ENCODE peak calls at places on chromosomes 1 and 21, in seven cellular contexts. Z, G, I, A, S, P and L are unnamed samples.

GRCh38 chr1:154913242-154913641 is 23.3 kb downstream of the PMVK start:
- DNase-seq in S (no peak), P (no peak), I (no peak), G (no peak), A (no peak), Z (no peak), L (no peak)

GRCh38 chr21:28704746-28705145 is 287.9 kb downstream of the LTN1 start:
- DNase-seq in Z (peak; percentile 23), S (no peak), A (no peak), G (peak; percentile 33), P (peak; percentile 61), I (no peak), L (no peak)

GRCh38 chr1:8661185-8662110 is 156.0 kb downstream of the RERE start:
- DNase-seq in S (peak; percentile 28), G (no peak), Z (peak; percentile 66), P (peak; percentile 90), I (peak; percentile 45), A (no peak), L (peak; percentile 56)

GRCh38 chr21:41740604-41741252 is 26.1 kb downstream of the RIPK4 start:
- DNase-seq in I (no peak), G (no peak), A (no peak), S (no peak), Z (no peak), P (no peak), L (no peak)

GRCh38 chr1:78081980-78082860 is 36.5 kb downstream of the GIPC2 start:
- DNase-seq in S (no peak), G (no peak), P (no peak), I (no peak), A (no peak), Z (no peak), L (no peak)

GRCh38 chr1:197614916-197615692 is 160.2 kb downstream of the DENND1B start:
- DNase-seq in G (no peak), A (peak; percentile 19), P (peak; percentile 53), I (no peak), S (no peak), Z (no peak), L (no peak)

GRCh38 chr1:234881893-234882771 is 246.5 kb downstream of the TOMM20 start:
- DNase-seq in Z (peak; percentile 1), A (no peak), P (no peak), G (no peak), I (no peak), S (no peak), L (no peak)

GRCh38 chr1:183516725-183517124 is 44.4 kb downstream of the SMG7 start:
- DNase-seq in S (no peak), I (no peak), Z (no peak), P (no peak), A (no peak), G (no peak), L (no peak)

GRCh38 chr1:119715542-119715941 is 3.8 kb downstream of the PHGDH start:
- DNase-seq in A (no peak), I (no peak), G (peak; percentile 49), Z (no peak), S (no peak), P (peak; percentile 34), L (no peak)

GRCh38 chr1:78286686-78287085 is 204.1 kb upstream of the PTGFR start:
- DNase-seq in S (no peak), I (no peak), G (no peak), Z (no peak), A (no peak), P (peak; percentile 78), L (no peak)

GRCh38 chr1:7534061-7534825 is 236.9 kb upstream of the VAMP3 start:
- DNase-seq in Z (no peak), I (no peak), S (no peak), A (no peak), G (no peak), P (no peak), L (no peak)

GRCh38 chr21:38985423-38986378 is 180.0 kb downstream of the ETS2 start:
- DNase-seq in Z (peak; percentile 74), S (no peak), A (peak; percentile 59), P (peak; percentile 98), G (peak; percentile 45), I (peak; percentile 75), L (no peak)

GRCh38 chr1:243343970-243344749 is 88.3 kb downstream of the SDCCAG8 start:
- DNase-seq in S (no peak), A (no peak), P (peak; percentile 62), I (no peak), Z (no peak), G (no peak), L (peak; percentile 25)

GRCh38 chr1:33972676-33973395 is 109.0 kb downstream of the HMGB4 start:
- DNase-seq in S (no peak), Z (no peak), A (no peak), I (no peak), G (peak; percentile 88), P (no peak), L (no peak)

GRCh38 chr1:82893712-82894111 is 1093.0 kb downstream of the ADGRL2 start:
- DNase-seq in A (no peak), G (no peak), Z (no peak), I (no peak), S (no peak), P (no peak), L (no peak)

DNA sequence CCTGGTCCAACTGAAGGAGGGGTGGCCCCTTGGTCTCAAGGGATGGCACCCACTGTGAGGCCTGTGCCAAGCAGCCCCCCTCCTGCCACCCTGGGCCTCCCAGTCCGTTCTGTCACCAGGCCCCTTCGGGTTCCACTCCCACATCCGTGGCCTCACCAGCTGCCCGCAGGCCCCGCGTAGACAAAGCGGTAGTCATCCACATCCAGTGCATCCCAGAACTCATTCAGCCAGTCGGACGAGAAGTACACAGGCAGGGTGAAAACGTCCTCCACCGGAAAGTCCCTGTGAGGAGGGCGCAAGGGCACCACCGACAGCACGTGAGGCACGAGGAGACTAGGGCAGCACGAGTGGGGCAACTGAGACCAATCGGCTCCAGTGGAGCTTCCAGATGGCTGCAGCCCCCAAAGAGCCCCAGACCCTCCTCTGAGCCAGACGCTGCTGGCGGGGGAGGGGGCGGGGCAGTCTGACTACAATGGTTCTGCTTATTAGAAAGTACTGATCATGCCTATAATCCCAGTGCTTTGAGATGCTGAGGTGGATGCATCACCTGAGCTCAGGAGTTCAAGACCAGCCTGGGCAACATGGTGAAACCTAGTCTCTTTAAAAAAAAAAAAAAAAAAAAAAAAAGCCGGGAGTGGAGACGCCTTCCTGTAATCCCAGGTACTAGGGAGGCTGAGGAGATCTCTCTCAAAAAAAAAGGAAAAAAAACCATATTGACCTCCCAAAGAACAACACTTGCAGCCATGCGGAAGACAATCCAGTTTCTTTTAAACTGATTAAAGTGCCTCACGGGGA is 1.2 kb downstream of the JMJD4 start:
- DNase-seq in G (no peak), P (no peak), A (no peak), S (no peak), Z (no peak), I (peak; percentile 39), L (no peak)
- H3K4me3 ChIP-seq in G (peak overlapping the region; percentile 85), P (peak overlapping the region; percentile 92), A (peak overlapping the region; percentile 85), S (peak overlapping the region; percentile 95), Z (peak overlapping the region; percentile 97), I (peak overlapping the region; percentile 93), L (peak overlapping the region; percentile 82)

GRCh38 chr1:95793893-95794292 is 559.9 kb downstream of the RWDD3 start:
- DNase-seq in P (no peak), G (no peak), I (no peak), Z (no peak), A (no peak), S (no peak), L (no peak)
- TF ChIP-seq CTCF in P (no peak), G (no peak), I (no peak), Z (no peak), A (no peak), S (no peak), L (no peak)

GRCh38 chr1:169707917-169708604 is 3.4 kb downstream of the SELL start:
- DNase-seq in I (no peak), S (peak; percentile 50), Z (no peak), G (no peak), P (no peak), A (no peak), L (no peak)
- H3K4me3 ChIP-seq in I (no peak overlapping the region), S (peak overlapping the region; percentile 79), Z (no peak overlapping the region), G (no peak overlapping the region), P (no peak overlapping the region), A (no peak overlapping the region), L (no peak overlapping the region)

DNA sequence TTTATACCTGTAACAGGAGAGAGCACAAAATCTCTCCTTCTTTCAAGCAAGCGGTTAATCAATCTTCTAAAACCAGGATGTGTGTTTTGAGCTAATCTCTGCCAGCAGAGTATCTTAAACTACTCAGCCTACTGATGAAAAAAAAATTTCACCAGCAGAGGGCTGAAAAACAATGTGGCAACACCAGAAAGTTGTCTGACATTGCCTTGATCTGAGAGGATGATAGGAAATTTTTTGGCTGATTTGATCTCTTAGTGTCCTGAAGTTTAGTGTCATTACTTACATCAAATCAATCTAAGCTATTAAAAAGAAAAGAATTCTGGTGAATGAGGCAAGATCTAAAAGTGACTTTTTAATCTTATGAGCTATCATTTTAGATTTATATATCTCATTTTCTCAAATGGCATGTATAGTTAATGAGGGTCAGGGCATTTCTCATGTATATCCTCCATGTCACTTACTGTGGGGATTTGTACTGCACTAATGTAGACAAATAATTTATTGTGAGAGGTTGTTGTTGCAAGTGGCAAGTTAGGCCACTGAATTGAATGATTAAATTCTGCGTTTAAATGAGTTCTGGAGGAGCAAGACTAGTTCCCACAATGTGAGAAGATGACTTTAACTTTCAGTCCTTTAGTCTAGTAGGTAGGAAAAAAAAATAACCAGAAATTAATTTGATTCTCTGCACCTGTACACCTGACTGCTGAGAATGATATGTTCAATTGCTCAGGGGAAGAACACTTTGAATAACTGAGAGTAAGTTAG is 10.8 kb downstream of the ADAMTS1 start:
- DNase-seq in A (no peak), G (no peak), P (peak; percentile 56), I (no peak), S (no peak), Z (no peak), L (no peak)
- TF ChIP-seq CTCF in A (no peak), G (peak; percentile 51), P (peak; percentile 28), I (no peak), S (no peak), Z (peak; percentile 12), L (peak; percentile 31)

GRCh38 chr21:45341261-45341660 is 53.6 kb upstream of the POFUT2 start:
- DNase-seq in A (no peak), S (no peak), P (no peak), Z (no peak), G (no peak), I (no peak), L (no peak)

GRCh38 chr21:45347048-45347711 is 57.8 kb upstream of the COL18A1 start:
- DNase-seq in I (no peak), S (no peak), G (no peak), A (no peak), Z (no peak), P (no peak), L (no peak)

GRCh38 chr21:45343891-45344290 is 56.2 kb upstream of the POFUT2 start:
- DNase-seq in A (no peak), Z (no peak), S (no peak), I (no peak), P (no peak), G (no peak), L (no peak)

GRCh38 chr21:45341779-45342178 is 54.1 kb upstream of the POFUT2 start:
- DNase-seq in S (no peak), I (no peak), G (no peak), A (no peak), Z (no peak), P (no peak), L (no peak)

DNA sequence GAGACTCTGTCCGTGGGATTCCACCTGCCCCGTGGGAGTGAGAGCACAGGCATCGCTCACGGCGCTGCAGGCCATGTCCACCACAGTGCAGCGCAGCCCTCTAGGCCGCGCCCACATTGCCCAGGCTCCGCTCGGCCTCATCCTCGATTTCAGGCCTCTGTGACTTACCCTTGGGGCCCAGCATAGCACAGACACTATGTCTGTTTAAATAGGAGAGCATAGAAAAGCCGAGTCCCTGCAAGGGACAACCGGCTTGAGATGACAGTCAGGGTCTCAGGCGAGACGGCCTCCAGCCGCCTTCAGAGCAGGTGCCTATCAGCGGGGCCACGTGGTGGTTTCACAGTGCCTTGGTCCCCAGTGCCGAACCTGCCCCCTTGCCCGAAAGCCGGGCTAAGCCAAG is 56.9 kb upstream of the POFUT2 start:
- DNase-seq in G (no peak), P (no peak), Z (no peak), A (no peak), I (no peak), S (no peak), L (no peak)
- H3K4me3 ChIP-seq in G (no peak overlapping the region), P (no peak overlapping the region), Z (no peak overlapping the region), A (no peak overlapping the region), I (no peak overlapping the region), S (no peak overlapping the region), L (no peak overlapping the region)